ENCODE peak calls at places on chromosomes 2 and 18, in seven cellular contexts. S, P, O, J, M, U and E are unnamed samples.

GRCh38 chr2:239328306-239329191 is 72.3 kb downstream of the HDAC4 start:
- DNase-seq in S (peak), P (peak), O (peak), J (no peak), M (peak), U (no peak), E (no peak)

GRCh38 chr2:19750136-19750535 is 151.6 kb downstream of the TTC32 start:
- DNase-seq in S (no peak), P (no peak), O (no peak), J (no peak), M (no peak), U (no peak), E (no peak)

GRCh38 chr2:70514612-70515055 is 39.0 kb downstream of the TGFA start:
- DNase-seq in S (no peak), P (no peak), O (no peak), J (no peak), M (no peak), U (no peak), E (no peak)

GRCh38 chr2:14569294-14569693 is 63.2 kb upstream of the LRATD1 start:
- DNase-seq in S (no peak), P (no peak), O (no peak), J (no peak), M (no peak), U (no peak), E (no peak)

GRCh38 chr2:50513724-50514123 is 518.2 kb downstream of the NRXN1 start:
- DNase-seq in S (no peak), P (no peak), O (no peak), J (no peak), M (no peak), U (no peak), E (no peak)

GRCh38 chr18:48952287-48953095 is 1.7 kb upstream of the SMAD7 start:
- DNase-seq in S (peak), P (peak), O (peak), J (peak), M (peak), U (peak), E (peak)

GRCh38 chr2:226873051-226873620 is 37.3 kb downstream of the RHBDD1 start:
- DNase-seq in S (peak), P (no peak), O (peak), J (no peak), M (no peak), U (no peak), E (no peak)

GRCh38 chr2:138997849-138998517 is 217.8 kb upstream of the NXPH2 start:
- DNase-seq in S (no peak), P (no peak), O (peak), J (no peak), M (no peak), U (no peak), E (no peak)

GRCh38 chr18:2794159-2794558 is 52.6 kb upstream of the EMILIN2 start:
- DNase-seq in S (no peak), P (no peak), O (no peak), J (peak), M (peak), U (no peak), E (no peak)

GRCh38 chr2:8389373-8390108 is 292.3 kb upstream of the ID2 start:
- DNase-seq in S (peak), P (no peak), O (peak), J (no peak), M (no peak), U (no peak), E (no peak)

GRCh38 chr18:42765225-42765624 is 350.3 kb downstream of the RIT2 start:
- DNase-seq in S (no peak), P (no peak), O (no peak), J (no peak), M (no peak), U (no peak), E (no peak)

GRCh38 chr2:49332415-49332814 is 178.1 kb upstream of the FSHR start:
- DNase-seq in S (no peak), P (no peak), O (peak), J (no peak), M (no peak), U (no peak), E (no peak)

GRCh38 chr2:85797263-85797660 is 43.5 kb downstream of the ATOH8 start:
- DNase-seq in S (no peak), P (no peak), O (no peak), J (no peak), M (no peak), U (no peak), E (no peak)

GRCh38 chr2:105380432-105381118 is 18.3 kb downstream of the FHL2 start:
- DNase-seq in S (peak), P (no peak), O (peak), J (no peak), M (no peak), U (no peak), E (peak)
- H3K23ac ChIP-seq in S (peak), P (no peak), O (no peak), J (no peak), M (no peak), U (no peak), E (no peak)

GRCh38 chr18:35407871-35408481 is 30.8 kb upstream of the ZNF396 start:
- DNase-seq in S (peak), P (no peak), O (peak), J (peak), M (no peak), U (peak), E (peak)
- H4K8ac ChIP-seq in S (no peak), P (peak), O (no peak), J (no peak), M (no peak), U (no peak), E (no peak)

DNA sequence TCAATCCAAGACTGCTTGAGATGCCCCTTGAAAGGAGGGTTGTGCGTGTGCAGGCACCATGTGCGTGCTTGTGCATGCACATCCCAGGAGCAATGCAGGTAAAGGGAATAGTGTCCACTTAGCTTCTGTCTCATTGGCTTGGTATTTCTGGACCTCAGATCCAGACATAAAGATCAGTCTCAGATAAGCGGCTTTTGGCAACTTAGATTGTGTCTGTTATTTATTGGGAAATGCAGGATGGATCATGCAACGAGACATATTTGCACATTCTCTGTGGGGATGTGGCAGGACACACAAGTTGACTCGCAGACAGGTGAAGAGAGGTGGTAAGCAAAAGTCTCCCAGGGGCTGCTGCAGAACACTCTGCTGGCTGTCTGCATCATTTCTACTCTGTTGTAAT is 67.9 kb downstream of the SETBP1 start:
- DNase-seq in S (no peak), P (no peak), O (no peak), J (no peak), M (no peak), U (no peak), E (peak)
- H2AK5ac ChIP-seq in S (no peak), P (no peak), O (no peak), J (no peak), M (no peak), U (no peak), E (no peak)

DNA sequence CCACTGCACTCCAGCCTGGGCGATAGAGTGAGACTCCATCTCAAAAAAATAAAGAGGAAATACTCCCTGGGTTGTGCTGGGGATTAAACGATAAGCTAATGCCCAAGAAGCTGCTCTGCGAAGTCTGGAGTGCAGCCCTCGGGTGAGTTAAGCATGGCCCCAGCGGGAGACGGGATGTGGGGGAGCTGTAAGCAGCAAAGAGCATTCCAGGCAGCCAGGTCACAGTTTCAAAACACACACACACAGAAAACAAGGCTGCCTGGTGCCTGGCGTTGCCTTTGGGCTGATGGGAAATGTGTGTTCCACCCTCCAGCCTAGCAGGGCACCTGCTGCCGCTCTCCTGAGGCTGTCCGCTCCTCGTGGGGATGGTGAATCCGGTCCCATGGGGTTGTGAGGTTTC is 24.1 kb downstream of the ODC1 start:
- DNase-seq in S (peak), P (no peak), O (no peak), J (peak), M (no peak), U (no peak), E (no peak)
- H3K23ac ChIP-seq in S (no peak), P (no peak), O (no peak), J (no peak), M (no peak), U (peak), E (no peak)

DNA sequence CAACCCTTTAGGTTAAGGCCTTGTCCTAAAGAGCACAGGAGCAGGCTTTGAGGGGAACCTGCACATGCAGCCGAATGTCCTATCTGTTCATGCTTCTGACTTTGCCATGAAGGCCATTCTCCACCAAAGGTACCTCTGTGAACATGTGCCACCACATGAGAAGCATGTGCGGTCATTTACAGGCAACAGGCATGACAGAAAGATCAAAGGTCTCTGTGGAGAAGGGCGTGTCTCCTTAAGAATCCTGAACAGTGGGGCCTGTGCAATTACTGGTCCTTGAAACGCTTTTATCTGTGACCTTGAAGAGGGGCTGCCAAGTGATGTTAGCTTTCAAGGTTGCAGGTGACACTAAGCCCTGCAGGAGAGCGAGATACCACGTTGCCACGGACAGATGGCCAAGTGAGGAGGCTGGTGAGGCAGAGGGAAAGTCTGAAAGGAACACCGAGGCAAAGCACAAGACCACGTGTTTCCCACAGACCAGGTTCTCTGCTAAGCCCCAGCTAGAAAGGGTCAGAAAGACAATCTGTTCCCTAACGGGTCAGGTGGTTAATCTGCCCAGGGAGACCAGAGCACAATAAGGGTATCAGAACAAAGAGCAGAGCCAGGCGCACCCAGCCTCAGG is 19.5 kb upstream of the POMC start:
- DNase-seq in S (no peak), P (no peak), O (no peak), J (no peak), M (no peak), U (no peak), E (no peak)
- H4K8ac ChIP-seq in S (no peak), P (no peak), O (no peak), J (no peak), M (no peak), U (no peak), E (no peak)

DNA sequence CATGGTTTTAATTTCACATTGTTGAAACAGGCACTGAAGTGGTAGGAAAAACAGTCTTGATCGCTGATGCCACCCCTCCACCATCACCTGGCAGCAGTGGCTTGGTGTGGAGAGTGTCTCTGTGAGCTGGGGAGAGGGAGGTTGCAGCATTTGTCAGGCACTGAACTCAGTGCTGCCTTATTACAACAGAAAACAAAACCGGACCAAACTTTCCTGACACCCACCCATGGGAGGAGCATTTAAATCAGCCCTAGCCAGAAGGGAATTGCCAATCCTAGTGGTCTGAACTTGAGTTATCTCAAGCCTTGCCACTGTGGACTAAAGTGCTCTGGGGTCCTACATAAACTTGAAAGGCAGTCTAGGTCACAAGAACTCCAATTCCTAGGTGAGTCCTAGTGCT is 103.0 kb upstream of the LGALSL start:
- DNase-seq in S (no peak), P (no peak), O (no peak), J (no peak), M (no peak), U (no peak), E (no peak)
- H2AK5ac ChIP-seq in S (no peak), P (no peak), O (no peak), J (no peak), M (no peak), U (no peak), E (no peak)

GRCh38 chr2:38125007-38125406 is 49.1 kb upstream of the CYP1B1 start:
- DNase-seq in S (no peak), P (no peak), O (no peak), J (no peak), M (no peak), U (no peak), E (no peak)
- H3K23ac ChIP-seq in S (no peak), P (no peak), O (no peak), J (no peak), M (no peak), U (no peak), E (no peak)

DNA sequence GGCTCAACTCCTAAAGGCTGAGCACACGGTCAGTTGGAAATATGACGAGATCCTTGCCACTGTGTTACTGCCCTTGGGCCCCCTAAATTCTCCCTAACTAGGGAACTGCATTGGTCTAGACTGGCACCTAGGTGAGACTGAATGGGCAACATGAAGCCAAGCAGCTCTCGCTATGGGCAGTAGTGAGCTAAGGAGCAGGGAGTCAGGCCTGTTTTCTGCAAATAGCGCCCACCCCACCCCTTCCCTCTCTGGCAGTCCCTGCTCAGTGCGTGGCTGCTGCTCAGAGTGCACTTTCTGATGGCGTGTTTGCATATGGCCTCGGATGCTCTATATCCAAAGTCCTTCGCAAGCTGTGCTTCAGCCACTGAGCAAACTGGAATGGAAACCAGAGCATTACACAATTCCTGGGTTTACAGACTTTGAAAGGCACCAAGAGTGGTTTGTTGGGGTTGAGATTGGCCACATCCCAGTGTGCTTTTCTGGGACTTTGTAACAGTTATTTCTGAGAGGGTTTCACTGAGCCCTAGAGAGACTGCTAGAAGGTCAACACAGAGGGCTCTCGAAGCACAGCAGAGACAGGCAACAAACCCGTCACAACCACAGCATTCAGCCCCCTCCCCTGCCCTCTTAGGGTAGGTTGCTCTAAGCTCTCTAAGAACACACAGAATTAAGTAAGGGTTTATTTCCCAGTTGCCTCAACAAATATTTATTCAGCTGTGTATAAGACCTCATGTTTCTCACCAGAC is 419.9 kb downstream of the STK39 start:
- DNase-seq in S (no peak), P (no peak), O (no peak), J (no peak), M (no peak), U (no peak), E (no peak)
- H4K8ac ChIP-seq in S (no peak), P (no peak), O (no peak), J (no peak), M (no peak), U (no peak), E (no peak)

DNA sequence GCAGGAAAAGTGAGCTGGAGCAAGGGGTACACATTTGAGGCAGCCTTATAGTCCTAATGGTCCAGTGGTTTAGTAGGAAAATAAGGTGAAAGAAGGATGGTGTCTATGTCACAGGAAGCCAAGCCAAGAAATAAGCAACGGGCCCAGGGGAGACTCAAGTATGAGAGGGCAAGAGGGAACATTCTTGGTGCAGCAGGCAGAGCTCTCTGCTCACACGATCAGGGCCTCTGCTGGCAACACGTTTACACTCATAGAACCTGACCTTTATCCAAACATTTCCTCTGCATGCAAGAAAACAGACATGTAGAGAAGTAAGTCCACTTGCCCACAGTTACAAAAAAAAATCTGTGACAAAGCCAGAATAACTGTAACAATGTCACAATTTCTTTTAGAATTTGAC is 32.6 kb upstream of the LRRC30 start:
- DNase-seq in S (no peak), P (no peak), O (no peak), J (no peak), M (no peak), U (no peak), E (no peak)
- H2AK5ac ChIP-seq in S (no peak), P (no peak), O (no peak), J (no peak), M (no peak), U (no peak), E (peak)

DNA sequence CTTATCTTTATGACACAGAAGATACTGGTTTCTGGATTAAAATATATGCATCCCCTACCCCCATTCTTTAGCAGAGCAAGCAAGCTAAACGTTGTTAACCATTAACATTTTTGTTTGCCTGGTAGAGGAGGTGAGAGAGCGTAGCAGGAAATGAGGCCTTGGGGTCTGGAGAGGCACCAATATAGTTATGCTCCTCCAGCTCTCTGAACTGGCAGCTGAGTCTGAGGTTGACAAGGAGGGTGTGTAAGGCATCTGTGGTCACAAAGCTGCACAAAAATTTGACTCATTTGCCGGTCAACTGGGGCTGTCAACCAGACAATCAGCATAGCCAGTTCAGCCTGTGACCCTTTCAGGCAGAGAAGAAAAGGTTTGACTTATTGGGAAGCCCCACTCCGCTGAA is 647.5 kb upstream of the SETBP1 start:
- DNase-seq in S (no peak), P (no peak), O (no peak), J (no peak), M (no peak), U (peak), E (no peak)
- H3K23ac ChIP-seq in S (no peak), P (no peak), O (no peak), J (no peak), M (no peak), U (no peak), E (no peak)